ENCODE peak calls at places on chromosomes 7 and 10, in eight cellular contexts. P, I, K, G, R, T, L and D are unnamed samples.
A peak's percentile ranks its signal among the peaks of the same experiment; 100 is the strongest.

GRCh38 chr7:142963993-142964392 is 1.8 kb upstream of the KEL start:
- DNase-seq in T (no peak), K (no peak), I (no peak), L (no peak), P (no peak), G (no peak), R (no peak), D (no peak)

GRCh38 chr10:132875435-132875834 is 66.9 kb downstream of the CFAP46 start:
- DNase-seq in I (no peak), P (no peak), K (no peak), L (no peak), T (no peak), R (no peak), G (no peak), D (peak; percentile 31)

GRCh38 chr10:115272482-115272881 is 179.3 kb downstream of the ATRNL1 start:
- DNase-seq in R (no peak), G (no peak), L (no peak), P (no peak), I (no peak), K (no peak), T (no peak), D (no peak)

GRCh38 chr10:86941991-86942421 is 15.4 kb downstream of the MMRN2 start:
- DNase-seq in R (no peak), T (no peak), K (no peak), G (no peak), L (no peak), P (no peak), I (no peak), D (no peak)

GRCh38 chr7:96837583-96837982 is 127.9 kb upstream of the SEM1 start:
- DNase-seq in L (no peak), I (no peak), R (no peak), T (no peak), G (no peak), K (peak; percentile 46), P (no peak), D (no peak)

GRCh38 chr10:60139798-60140566 is 233.6 kb upstream of the CCDC6 start:
- DNase-seq in G (no peak), P (no peak), R (peak; percentile 49), T (peak; percentile 46), K (no peak), L (no peak), I (no peak), D (no peak)

GRCh38 chr7:128236924-128237586 is 4.0 kb upstream of the LEP start:
- DNase-seq in G (no peak), I (peak; percentile 56), T (peak; percentile 98), P (no peak), R (peak; percentile 99), L (no peak), K (peak; percentile 0), D (no peak)

GRCh38 chr10:121270906-121271305 is 327.3 kb downstream of the FGFR2 start:
- DNase-seq in T (no peak), I (no peak), P (no peak), R (no peak), L (no peak), K (no peak), G (peak; percentile 82), D (no peak)

GRCh38 chr7:21526007-21526406 is 16.8 kb upstream of the DNAH11 start:
- DNase-seq in I (peak; percentile 5), K (peak; percentile 11), P (no peak), R (no peak), L (no peak), G (no peak), T (no peak), D (no peak)

GRCh38 chr7:48154792-48155413 is 16.4 kb upstream of the ABCA13 start:
- DNase-seq in G (no peak), R (peak; percentile 38), I (peak; percentile 73), L (peak; percentile 72), P (peak; percentile 58), K (peak; percentile 15), T (peak; percentile 52), D (no peak)

GRCh38 chr7:101501351-101501750 is 127.7 kb downstream of the MYL10 start:
- DNase-seq in L (no peak), I (no peak), T (no peak), K (no peak), G (no peak), R (no peak), P (no peak), D (peak; percentile 17)

GRCh38 chr10:92720306-92721165 is 30.8 kb downstream of the HHEX start:
- DNase-seq in T (no peak), G (no peak), P (no peak), L (no peak), R (no peak), K (no peak), I (no peak), D (no peak)

GRCh38 chr10:95397747-95398146 is 106.9 kb upstream of the PDLIM1 start:
- DNase-seq in G (no peak), I (no peak), P (no peak), T (no peak), R (no peak), L (no peak), K (no peak), D (no peak)

GRCh38 chr7:143882611-143883078 is 19.3 kb downstream of the TCAF1 start:
- DNase-seq in P (peak; percentile 32), T (no peak), R (peak; percentile 6), K (no peak), L (peak; percentile 68), I (peak; percentile 79), G (peak; percentile 91), D (peak; percentile 90)

GRCh38 chr7:66542528-66543373 is 85.9 kb upstream of the KCTD7 start:
- DNase-seq in K (no peak), R (no peak), T (no peak), G (no peak), P (no peak), I (no peak), L (no peak), D (no peak)

GRCh38 chr7:29289156-29290021 is 94.8 kb downstream of the CHN2 start:
- DNase-seq in I (peak; percentile 63), P (no peak), L (peak; percentile 35), T (no peak), K (no peak), G (no peak), R (no peak), D (peak; percentile 66)

GRCh38 chr10:112663181-112663879 is 216.3 kb downstream of the VTI1A start:
- DNase-seq in K (no peak), T (peak; percentile 82), I (peak; percentile 10), L (no peak), R (peak; percentile 78), P (no peak), G (no peak), D (no peak)

GRCh38 chr10:110530131-110530831 is 32.6 kb downstream of the DUSP5 start:
- DNase-seq in K (no peak), R (peak; percentile 58), G (no peak), P (peak; percentile 49), L (no peak), T (peak; percentile 47), I (peak; percentile 16), D (peak; percentile 86)

GRCh38 chr10:63224241-63224640 is 91.1 kb downstream of the NRBF2 start:
- DNase-seq in L (no peak), P (no peak), I (no peak), R (no peak), G (no peak), K (no peak), T (no peak), D (no peak)

GRCh38 chr10:94355841-94356240 is 6.9 kb downstream of the NOC3L start:
- DNase-seq in K (no peak), G (no peak), P (no peak), R (no peak), T (no peak), L (no peak), I (no peak), D (no peak)

DNA sequence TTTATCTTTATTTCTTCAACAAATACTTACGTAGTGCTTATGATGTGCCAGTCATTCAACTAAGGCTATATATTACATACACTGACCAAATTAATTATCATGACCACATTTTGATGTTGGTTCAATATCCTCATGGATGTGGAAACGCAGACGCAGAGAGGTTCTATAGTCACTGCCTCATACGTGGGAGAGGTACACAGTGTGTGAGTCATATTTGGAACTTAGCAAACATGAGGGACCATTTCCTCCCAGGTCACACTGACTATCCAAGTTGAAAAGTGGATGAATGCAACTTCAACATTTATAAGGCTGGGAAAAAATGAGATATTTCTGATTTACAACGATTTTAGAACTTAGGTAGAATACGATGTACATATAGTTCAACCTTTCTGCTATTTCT is 113.6 kb downstream of the PRLHR start:
- DNase-seq in K (no peak), I (no peak), T (no peak), P (no peak), L (no peak), R (no peak), G (no peak), D (no peak)
- H3K4me1 ChIP-seq in K (no peaks in the 10 kb centered on the region), I (no peaks in the 10 kb centered on the region), T (no peaks in the 10 kb centered on the region), P (no peaks in the 10 kb centered on the region), L (no peaks in the 10 kb centered on the region), R (no peaks in the 10 kb centered on the region), G (no peaks in the 10 kb centered on the region), D (no peaks in the 10 kb centered on the region)

DNA sequence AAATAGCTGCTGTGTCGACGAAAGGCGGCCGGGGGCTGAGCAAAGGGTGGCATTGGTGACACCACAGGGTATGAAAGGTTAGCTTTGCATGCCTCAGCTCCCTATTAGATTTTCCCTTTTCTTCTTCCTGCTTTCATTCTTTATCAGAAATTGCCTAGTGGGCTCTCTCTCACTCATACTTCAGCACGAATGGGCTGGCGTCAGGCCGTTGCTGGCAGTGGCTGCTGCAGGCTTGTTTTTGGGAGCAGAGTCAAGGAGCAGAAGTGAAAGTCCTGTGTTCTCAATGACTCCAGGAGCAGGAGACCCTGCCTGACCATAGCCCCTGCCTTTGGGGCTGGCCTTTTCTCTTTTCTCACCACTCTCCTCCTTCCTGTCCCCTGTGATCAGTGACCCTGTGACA is 318.0 kb downstream of the PLXNA4 start:
- DNase-seq in R (no peak), L (no peak), P (no peak), G (no peak), T (no peak), I (no peak), K (no peak), D (no peak)
- H3K27ac ChIP-seq in R (no peak overlapping the region), L (no peak overlapping the region), P (no peak overlapping the region), G (no peak overlapping the region), T (no peak overlapping the region), I (no peak overlapping the region), K (no peak overlapping the region), D (no peak overlapping the region)

DNA sequence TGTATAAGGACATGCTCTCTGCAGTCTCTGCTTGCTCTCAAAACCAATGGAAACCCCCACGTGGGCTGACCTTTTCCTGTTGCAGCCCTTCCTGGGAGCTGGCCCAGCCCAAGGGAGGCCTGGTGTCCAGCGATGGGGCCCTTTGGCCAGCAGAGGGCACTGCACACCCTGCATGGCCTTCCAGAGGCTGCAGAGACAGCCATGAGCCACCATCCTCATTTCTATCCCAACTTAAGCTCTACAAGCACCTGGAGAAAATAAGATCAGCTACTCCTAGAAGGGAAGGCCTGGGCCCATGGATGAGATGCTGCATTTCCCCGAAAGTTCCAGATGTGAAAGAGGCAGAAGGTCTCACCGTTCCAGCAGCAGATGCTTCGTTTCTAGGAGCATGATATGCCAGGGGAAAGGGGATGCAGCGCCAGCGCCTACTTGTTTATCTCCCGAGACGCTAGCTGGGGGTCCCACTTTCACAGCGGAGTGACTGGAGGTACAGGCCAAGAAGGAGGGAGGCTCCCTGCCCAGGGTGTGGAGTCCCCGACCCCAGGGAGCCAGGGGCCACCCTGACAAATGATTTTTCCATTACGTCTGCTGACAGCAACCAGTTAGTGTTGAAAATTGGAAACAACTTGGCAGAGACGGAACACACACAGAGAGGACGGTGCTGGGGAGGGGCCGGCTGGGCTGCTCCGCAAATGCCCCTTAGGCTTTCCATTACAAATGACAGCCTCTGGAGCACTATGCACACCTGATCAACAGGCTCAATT is 106.4 kb downstream of the ZRANB1 start:
- DNase-seq in I (peak; percentile 52), T (peak; percentile 46), P (peak; percentile 90), G (peak; percentile 93), R (peak; percentile 74), L (peak; percentile 91), K (peak; percentile 25), D (peak; percentile 95)
- H3K4me1 ChIP-seq in I (no peaks in the 10 kb centered on the region), T (peaks cover 27% of the 10 kb centered on the region), P (peaks cover 49% of the 10 kb centered on the region), G (peaks cover 67% of the 10 kb centered on the region), R (peaks cover 34% of the 10 kb centered on the region), L (peaks cover 4% of the 10 kb centered on the region), K (no peaks in the 10 kb centered on the region), D (no peaks in the 10 kb centered on the region)

GRCh38 chr10:102347236-102347828 is 48.2 kb upstream of the NFKB2 start:
- DNase-seq in R (peak; percentile 50), P (peak; percentile 47), I (peak; percentile 41), L (peak; percentile 67), T (no peak), G (no peak), K (no peak), D (no peak)
- H3K27ac ChIP-seq in R (no peak overlapping the region), P (no peak overlapping the region), I (no peak overlapping the region), L (no peak overlapping the region), T (no peak overlapping the region), G (no peak overlapping the region), K (no peak overlapping the region), D (no peak overlapping the region)